ENCODE peak calls at places on chromosomes 13 and 19, in eight cellular contexts. N is neuronal stem cell, D is endodermal cell, C is neural progenitor cell, O is Peyer's patch, M is cardiac muscle cell, I is Caco-2, E is heart left ventricle. K is an unnamed sample.

GRCh38 chr13:71327266-71327665 is 539.7 kb downstream of the DACH1 start:
- DNase-seq in O (no peak), M (no peak), D (no peak), N (no peak), I (no peak), C (no peak), E (no peak), K (no peak)

GRCh38 chr13:40681341-40682051 is 15.1 kb upstream of the FOXO1 start:
- DNase-seq in C (no peak), D (peak; percentile 54), N (no peak), I (no peak), O (no peak), E (no peak), M (no peak), K (peak; percentile 73)

GRCh38 chr13:54449922-54450321 is 1421.3 kb downstream of the OLFM4 start:
- DNase-seq in O (no peak), I (no peak), M (no peak), N (no peak), D (no peak), E (no peak), C (no peak), K (no peak)

GRCh38 chr13:51821666-51822065 is 17.7 kb upstream of the DHRS12 start:
- DNase-seq in I (no peak), O (no peak), N (no peak), D (no peak), C (no peak), M (no peak), E (no peak), K (no peak)

GRCh38 chr19:7792286-7792685 is 29.2 kb downstream of the CLEC4M start:
- DNase-seq in C (no peak), I (peak; percentile 78), O (no peak), E (no peak), D (no peak), N (no peak), M (peak; percentile 18), K (no peak)

GRCh38 chr19:31372245-31372781 is 23.1 kb upstream of the TSHZ3 start:
- DNase-seq in M (no peak), D (no peak), C (no peak), N (no peak), I (no peak), O (no peak), E (no peak), K (no peak)

GRCh38 chr19:46221981-46222610 is 7.4 kb upstream of the IGFL1 start:
- DNase-seq in I (peak; percentile 48), N (no peak), C (no peak), E (peak; percentile 51), D (peak; percentile 86), M (peak; percentile 68), O (no peak), K (no peak)

GRCh38 chr19:36488118-36488815 is 1.1 kb downstream of the ZNF566 start:
- DNase-seq in M (no peak), N (no peak), O (no peak), D (no peak), E (no peak), I (no peak), C (no peak), K (no peak)

GRCh38 chr13:97223711-97224461 is 1.8 kb downstream of the MBNL2 start:
- DNase-seq in C (peak; percentile 42), D (peak; percentile 66), M (peak; percentile 55), N (peak; percentile 52), I (peak; percentile 51), O (peak; percentile 65), E (peak; percentile 59), K (peak; percentile 63)

GRCh38 chr13:76696370-76696769 is 189.8 kb downstream of the KCTD12 start:
- DNase-seq in E (no peak), D (no peak), N (no peak), M (peak; percentile 34), O (no peak), C (no peak), I (peak; percentile 47), K (no peak)

DNA sequence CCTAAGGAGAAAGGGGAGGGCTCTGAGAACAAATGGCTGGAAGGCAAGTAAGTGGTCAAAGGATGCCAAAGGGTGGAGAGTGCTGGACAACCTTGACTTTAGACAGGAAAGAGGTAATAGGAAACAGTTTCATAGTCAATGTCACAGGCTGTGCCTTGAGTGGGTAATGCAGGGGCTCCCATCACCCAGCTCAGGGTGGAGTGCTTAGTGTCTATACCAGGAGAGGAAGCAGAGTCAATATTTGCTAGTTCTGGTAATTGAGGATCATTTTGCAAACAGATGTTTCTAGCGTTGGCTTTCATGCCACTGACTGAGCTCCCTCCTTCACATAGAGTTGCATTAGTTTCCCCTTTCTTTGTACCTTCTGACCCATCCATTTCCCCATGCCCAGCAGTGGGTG is 64.6 kb upstream of the KL start:
- DNase-seq in O (no peak), E (no peak), I (no peak), M (no peak), N (no peak), D (no peak), C (no peak), K (no peak)
- H3K36me3 ChIP-seq in O (no peaks in the 10 kb centered on the region), E (no peaks in the 10 kb centered on the region), I (no peaks in the 10 kb centered on the region), M (no peaks in the 10 kb centered on the region), N (no peaks in the 10 kb centered on the region), D (no peaks in the 10 kb centered on the region), C (no peaks in the 10 kb centered on the region), K (no peaks in the 10 kb centered on the region)

GRCh38 chr19:5972355-5972731 is 5.6 kb downstream of the RANBP3 start:
- DNase-seq in N (no peak), D (no peak), E (no peak), C (no peak), I (no peak), M (no peak), O (no peak), K (no peak)

GRCh38 chr19:5973376-5973775 is 4.6 kb downstream of the RANBP3 start:
- DNase-seq in C (no peak), N (no peak), E (no peak), O (no peak), M (no peak), D (no peak), I (no peak), K (no peak)

GRCh38 chr19:5975388-5975728 is 2.6 kb downstream of the RANBP3 start:
- DNase-seq in C (no peak), M (no peak), I (no peak), D (no peak), E (no peak), O (no peak), N (no peak), K (no peak)

GRCh38 chr19:5974721-5975387 is 3.1 kb downstream of the RANBP3 start:
- DNase-seq in C (no peak), O (no peak), I (peak; percentile 25), D (no peak), E (no peak), M (no peak), N (no peak), K (no peak)

DNA sequence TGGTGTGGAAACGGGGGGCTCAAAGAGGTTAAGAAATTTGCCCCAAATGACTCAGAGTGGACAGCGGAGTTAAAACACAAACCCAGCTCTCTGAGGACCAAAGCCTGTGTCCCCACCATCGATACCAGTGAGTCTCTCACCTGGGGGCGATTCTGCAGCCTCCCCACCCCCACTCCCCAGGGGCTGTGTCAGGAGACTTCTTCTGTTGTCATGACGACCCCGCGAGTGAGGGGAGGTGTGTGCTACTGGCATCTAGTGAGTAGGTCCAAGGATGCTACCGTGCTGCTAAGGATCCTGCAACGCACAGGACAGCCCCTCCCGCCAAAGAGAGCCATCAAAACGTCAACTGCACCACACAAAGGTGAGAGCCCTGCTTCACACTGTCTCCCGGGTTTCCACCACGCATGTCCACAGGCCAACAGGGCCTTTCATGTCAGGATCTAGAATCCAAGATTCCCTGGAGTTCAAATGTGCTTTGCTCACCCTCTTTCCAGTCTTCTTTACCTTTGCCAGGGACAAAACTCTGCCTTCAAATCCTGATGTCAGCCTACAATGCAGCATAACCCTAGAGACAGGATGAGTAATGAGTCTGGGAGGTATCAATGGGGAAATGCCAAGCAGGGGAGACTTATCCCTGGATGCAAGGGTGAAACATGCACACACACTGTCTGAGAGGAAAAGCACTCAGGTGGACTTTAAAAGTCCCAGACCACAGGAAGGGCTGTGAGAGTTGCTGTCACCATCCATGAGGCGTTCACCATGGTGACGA is 3.9 kb downstream of the RANBP3 start:
- DNase-seq in D (no peak), C (no peak), N (no peak), O (no peak), E (no peak), M (no peak), I (no peak), K (no peak)
- H3K4me1 ChIP-seq in D (peaks cover 6% of the 10 kb centered on the region), C (peaks cover 5% of the 10 kb centered on the region), N (peaks cover 13% of the 10 kb centered on the region), O (peaks cover 5% of the 10 kb centered on the region), E (peaks cover 80% of the 10 kb centered on the region), M (no peaks in the 10 kb centered on the region), I (peaks cover 23% of the 10 kb centered on the region), K (peaks cover 14% of the 10 kb centered on the region)

DNA sequence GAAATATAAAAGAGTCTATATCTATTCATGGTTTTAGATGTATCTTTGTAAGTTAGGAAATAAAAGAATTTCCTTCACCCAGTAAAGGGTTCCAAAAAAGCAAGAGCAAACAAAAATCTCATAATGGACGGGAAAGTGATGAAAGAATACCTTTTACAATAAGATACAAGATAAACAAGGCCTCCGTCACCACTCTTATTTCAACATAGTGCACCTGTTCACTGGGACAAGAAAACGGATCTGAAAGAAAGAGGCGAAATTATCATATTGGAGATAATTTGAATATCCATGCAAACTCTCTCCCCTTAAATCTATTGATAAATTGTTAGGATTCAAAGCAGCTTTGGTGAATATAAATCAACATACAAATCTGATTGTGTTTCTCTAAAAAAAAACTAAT is 877 bp upstream of the NLRP11 start:
- DNase-seq in N (no peak), C (no peak), O (no peak), I (no peak), M (no peak), D (no peak), E (no peak), K (no peak)
- H3K36me3 ChIP-seq in N (no peaks in the 10 kb centered on the region), C (no peaks in the 10 kb centered on the region), O (no peaks in the 10 kb centered on the region), I (no peaks in the 10 kb centered on the region), M (no peaks in the 10 kb centered on the region), D (no peaks in the 10 kb centered on the region), E (no peaks in the 10 kb centered on the region), K (no peaks in the 10 kb centered on the region)

GRCh38 chr19:33529094-33529676 is 7.6 kb upstream of the PEPD start:
- DNase-seq in I (no peak), C (no peak), D (no peak), M (no peak), O (no peak), E (no peak), N (no peak), K (no peak)

GRCh38 chr19:33532859-33533455 is 11.4 kb upstream of the PEPD start:
- DNase-seq in E (no peak), C (peak; percentile 57), N (peak; percentile 14), O (no peak), M (no peak), D (peak; percentile 79), I (no peak), K (no peak)

GRCh38 chr19:33530842-33531241 is 9.3 kb upstream of the PEPD start:
- DNase-seq in O (no peak), E (no peak), C (no peak), N (no peak), I (no peak), D (no peak), M (no peak), K (no peak)

GRCh38 chr19:33530261-33530660 is 8.7 kb upstream of the PEPD start:
- DNase-seq in D (no peak), M (no peak), C (no peak), O (no peak), E (no peak), N (no peak), I (no peak), K (no peak)

DNA sequence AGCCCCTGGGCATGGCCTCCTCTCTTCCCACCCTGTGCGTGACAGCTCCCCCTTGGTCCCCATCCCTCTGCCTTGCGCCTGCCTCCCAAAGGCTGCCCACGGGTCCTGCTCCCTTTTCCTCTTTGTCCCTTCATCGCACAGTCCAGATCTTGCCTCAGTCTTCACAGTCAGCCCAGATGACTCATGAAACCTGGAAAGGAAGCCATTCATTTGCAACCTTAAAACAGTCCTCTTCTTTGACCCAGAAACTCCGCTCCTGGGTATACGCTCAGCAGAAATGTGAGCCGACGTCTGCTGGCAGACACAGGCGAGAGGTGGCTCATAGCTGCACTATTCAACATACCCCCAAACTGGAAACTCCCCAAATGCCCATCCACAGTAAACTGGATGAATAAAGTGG is 13.6 kb upstream of the PEPD start:
- DNase-seq in I (no peak), C (no peak), E (no peak), D (no peak), O (no peak), N (no peak), M (no peak), K (no peak)
- H3K4me1 ChIP-seq in I (no peaks in the 10 kb centered on the region), C (peaks cover 10% of the 10 kb centered on the region), E (no peaks in the 10 kb centered on the region), D (no peaks in the 10 kb centered on the region), O (no peaks in the 10 kb centered on the region), N (peaks cover 8% of the 10 kb centered on the region), M (no peaks in the 10 kb centered on the region), K (no peaks in the 10 kb centered on the region)